ENCODE peak calls at places on chromosomes 5 and 9, in nine cellular contexts. S is HCT116, A is fibroblast of lung, R is heart left ventricle, U is IMR-90, L is Calu3, E is cardiac muscle cell, X is lower leg skin, M is AG09309. I is an unnamed sample.

GRCh38 chr9:10144336-10144735 is 468.5 kb downstream of the PTPRD start:
- DNase-seq in L (no peak), E (no peak), S (no peak), A (no peak), U (no peak), X (no peak), M (no peak), R (no peak), I (no peak)

GRCh38 chr5:133589286-133589685 is 23.1 kb downstream of the FSTL4 start:
- DNase-seq in U (no peak), M (no peak), E (no peak), R (no peak), L (no peak), A (no peak), X (no peak), S (no peak), I (no peak)

GRCh38 chr9:89598926-89599325 is 5.9 kb upstream of the GADD45G start:
- DNase-seq in A (no peak), S (no peak), E (no peak), U (no peak), M (no peak), X (no peak), L (no peak), R (no peak), I (no peak)

GRCh38 chr9:7879551-7880245 is 80.1 kb upstream of the DMAC1 start:
- DNase-seq in L (no peak), A (no peak), R (no peak), S (no peak), M (no peak), U (no peak), X (no peak), E (no peak), I (no peak)

GRCh38 chr5:162128117-162128516 is 60.5 kb downstream of the GABRG2 start:
- DNase-seq in M (no peak), A (no peak), S (peak), L (no peak), X (no peak), U (no peak), E (no peak), R (no peak), I (no peak)

GRCh38 chr9:108053555-108054061 is 564.0 kb upstream of the KLF4 start:
- DNase-seq in U (peak), L (no peak), A (peak), X (peak), E (peak), R (peak), S (no peak), M (peak), I (peak)

GRCh38 chr5:17951392-17952169 is 317.3 kb downstream of the TAF11L14 start:
- DNase-seq in U (no peak), S (no peak), M (no peak), A (no peak), E (no peak), R (no peak), X (no peak), L (no peak), I (no peak)

GRCh38 chr9:89850633-89851325 is 246.0 kb downstream of the GADD45G start:
- DNase-seq in L (no peak), M (no peak), E (peak), U (peak), R (no peak), A (peak), S (no peak), X (peak), I (no peak)

GRCh38 chr9:99103505-99103904 is 1.4 kb upstream of the TGFBR1 start:
- DNase-seq in U (peak), M (no peak), E (no peak), X (no peak), S (no peak), L (no peak), R (no peak), A (no peak), I (no peak)

DNA sequence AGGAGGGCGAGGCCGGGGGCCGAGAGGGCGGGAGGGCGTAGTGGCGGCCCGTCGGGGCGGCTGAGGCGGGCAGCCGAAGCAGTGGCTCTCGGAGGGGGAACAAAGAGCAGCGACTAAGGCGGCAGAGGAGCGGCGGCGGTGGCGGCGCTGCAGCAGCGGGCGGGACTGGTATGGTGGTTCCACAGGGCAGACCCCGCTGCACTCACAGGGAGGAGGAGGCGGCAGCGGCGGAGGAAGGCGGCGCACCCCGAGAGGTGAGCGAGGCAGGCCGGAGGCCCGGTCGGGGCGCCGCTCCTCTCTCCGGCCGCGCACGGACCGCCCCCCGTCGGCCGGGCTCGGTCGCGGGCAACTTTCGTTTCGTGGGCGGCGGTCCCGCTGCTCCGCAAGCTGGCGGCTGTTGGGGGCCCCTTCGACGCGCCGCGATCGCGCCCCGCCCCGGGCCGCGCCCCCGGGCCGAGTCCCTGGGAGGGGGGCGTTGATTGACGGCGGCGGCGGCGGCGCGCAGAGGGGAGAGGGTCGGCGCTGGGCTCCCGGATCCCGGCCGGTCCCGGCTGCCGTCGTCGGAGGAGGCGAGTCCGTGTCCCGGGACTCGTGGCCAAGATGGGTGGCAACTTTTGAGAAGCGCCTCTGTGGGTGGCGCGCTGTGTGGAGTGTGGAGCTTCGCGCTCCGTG is 467 bp downstream of the CNOT6 start:
- DNase-seq in L (peak), X (peak), S (no peak), E (peak), R (peak), M (no peak), U (no peak), A (peak), I (no peak)
- TF ChIP-seq CTCF in L (no peak), X (no peak), S (no peak), E (no peak), R (no peak), M (no peak), U (peak), A (no peak), I (no peak)

DNA sequence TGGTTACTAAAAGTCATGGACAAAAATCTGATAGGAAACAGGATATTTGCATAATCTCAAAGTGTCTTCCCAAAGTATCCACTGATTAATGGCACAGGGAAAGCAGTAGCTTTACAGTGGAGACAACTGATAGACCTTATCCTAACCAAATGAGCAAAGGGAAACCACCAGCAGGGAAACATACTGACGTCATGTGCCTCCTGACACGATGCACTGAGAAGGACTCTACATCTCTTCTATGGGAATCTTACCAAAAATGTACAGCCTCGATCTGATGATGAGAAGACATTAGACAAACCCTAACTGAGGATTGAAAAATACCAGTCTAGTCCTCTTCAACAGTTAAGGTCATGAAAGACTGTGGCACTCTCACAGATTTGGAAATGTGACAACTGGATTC is 166.2 kb downstream of the INSYN2B start:
- DNase-seq in M (no peak), L (no peak), X (no peak), A (peak), U (no peak), S (no peak), E (no peak), R (no peak), I (no peak)
- TF ChIP-seq CTCF in M (no peak), L (no peak), X (no peak), A (no peak), U (no peak), S (no peak), E (no peak), R (no peak), I (no peak)

DNA sequence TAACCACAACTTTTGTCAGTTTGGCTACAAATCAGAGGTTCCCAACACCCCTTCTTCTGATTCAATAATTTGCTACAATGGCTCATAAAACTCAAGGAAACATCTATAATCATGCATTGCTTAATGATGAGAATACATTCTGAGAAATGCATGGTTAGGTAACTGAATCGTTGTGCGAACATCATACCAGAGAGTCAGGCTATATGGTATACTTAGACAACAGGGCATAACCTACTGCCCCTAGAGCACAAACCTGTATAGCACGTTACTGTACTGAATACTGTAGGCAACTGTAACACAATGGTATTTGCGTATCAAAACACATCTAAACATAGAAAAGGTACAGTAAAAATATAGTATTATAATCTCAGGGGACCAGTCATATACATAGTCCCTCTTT is 31.0 kb upstream of the RNF38 start:
- DNase-seq in X (no peak), E (no peak), S (no peak), A (no peak), L (no peak), U (no peak), R (no peak), M (no peak), I (no peak)
- TF ChIP-seq CTCF in X (no peak), E (no peak), S (no peak), A (no peak), L (no peak), U (no peak), R (no peak), M (no peak), I (no peak)

GRCh38 chr5:147836439-147836838 is 5.0 kb upstream of the SPINK1 start:
- DNase-seq in R (no peak), L (no peak), U (no peak), M (no peak), S (no peak), X (no peak), E (no peak), A (peak), I (no peak)

GRCh38 chr5:147830035-147830434 is 1.4 kb downstream of the SPINK1 start:
- DNase-seq in S (no peak), E (no peak), A (peak), M (no peak), U (no peak), R (no peak), L (no peak), X (no peak), I (no peak)

GRCh38 chr5:147835386-147835798 is 3.9 kb upstream of the SPINK1 start:
- DNase-seq in X (no peak), S (no peak), A (peak), L (peak), R (no peak), E (no peak), U (no peak), M (no peak), I (no peak)

GRCh38 chr5:147826351-147826750 is 5.1 kb downstream of the SPINK1 start:
- DNase-seq in E (no peak), L (no peak), X (no peak), M (no peak), R (no peak), S (no peak), U (no peak), A (no peak), I (no peak)

GRCh38 chr5:147831465-147831864 is at the start of gene SPINK1:
- DNase-seq in A (no peak), R (no peak), S (no peak), X (no peak), M (no peak), U (no peak), L (peak), E (no peak), I (no peak)
- TF ChIP-seq CTCF in A (no peak), R (no peak), S (no peak), X (no peak), M (no peak), U (no peak), L (no peak), E (no peak), I (no peak)

GRCh38 chr9:75087279-75087823 is 604 bp downstream of the NMRK1 start:
- DNase-seq in X (peak), S (no peak), R (no peak), U (peak), E (peak), M (no peak), L (peak), A (peak), I (no peak)

GRCh38 chr9:75087824-75088645 is at the start of the genes NMRK1 and OSTF1:
- DNase-seq in S (peak), A (peak), M (peak), E (peak), U (peak), L (peak), R (peak), X (peak), I (peak)

GRCh38 chr9:75089369-75089766 is 1.1 kb downstream of the OSTF1 start:
- DNase-seq in M (no peak), R (no peak), E (no peak), X (no peak), A (no peak), S (no peak), L (no peak), U (no peak), I (no peak)

GRCh38 chr9:75090579-75090978 is 2.3 kb downstream of the OSTF1 start:
- DNase-seq in X (no peak), R (no peak), S (no peak), E (no peak), A (no peak), L (no peak), U (no peak), M (no peak), I (no peak)

GRCh38 chr9:75088646-75089368 is 493 bp downstream of the OSTF1 start:
- DNase-seq in L (peak), E (peak), M (no peak), A (peak), U (peak), X (peak), R (peak), S (no peak), I (no peak)
- TF ChIP-seq CTCF in L (no peak), E (peak), M (peak), A (peak), U (peak), X (no peak), R (peak), S (peak), I (no peak)

GRCh38 chr5:114898602-114899001 is 271.1 kb downstream of the TRIM36 start:
- DNase-seq in E (no peak), U (no peak), M (no peak), X (no peak), R (no peak), L (no peak), A (no peak), S (peak), I (no peak)
- TF ChIP-seq CTCF in E (no peak), U (no peak), M (no peak), X (no peak), R (no peak), L (no peak), A (no peak), S (no peak), I (no peak)

GRCh38 chr9:131588396-131588795 is 43.1 kb downstream of the PRRT1B start:
- DNase-seq in R (no peak), U (no peak), M (no peak), L (no peak), X (no peak), E (no peak), S (no peak), A (no peak), I (no peak)

GRCh38 chr9:131587906-131588305 is 42.6 kb downstream of the PRRT1B start:
- DNase-seq in X (no peak), S (no peak), R (no peak), M (no peak), A (no peak), E (no peak), U (no peak), L (no peak), I (no peak)

GRCh38 chr9:131585375-131585774 is 40.1 kb downstream of the PRRT1B start:
- DNase-seq in M (no peak), X (no peak), E (peak), L (no peak), R (no peak), A (no peak), S (no peak), U (peak), I (no peak)

GRCh38 chr9:131589124-131589711 is 43.9 kb downstream of the PRRT1B start:
- DNase-seq in M (no peak), E (no peak), X (no peak), U (no peak), L (no peak), S (no peak), R (peak), A (no peak), I (no peak)

GRCh38 chr9:131587331-131587730 is 42.0 kb downstream of the PRRT1B start:
- DNase-seq in M (no peak), X (no peak), U (no peak), S (no peak), R (no peak), E (no peak), A (no peak), L (no peak), I (no peak)
- TF ChIP-seq CTCF in M (no peak), X (no peak), U (no peak), S (no peak), R (no peak), E (no peak), A (no peak), L (no peak), I (no peak)

GRCh38 chr9:105881654-105882349 is 187.5 kb downstream of the TMEM38B start:
- DNase-seq in L (peak), U (peak), M (peak), E (peak), R (peak), X (peak), A (peak), S (peak), I (peak)
- TF ChIP-seq CTCF in L (peak), U (peak), M (peak), E (peak), R (peak), X (no peak), A (peak), S (peak), I (no peak)

I was measured in omental fat pad.